ENCODE peak calls at places on chromosomes 11 and 22, in seven cellular contexts. One of them, this sample, is unnamed.

GRCh38 chr22:29799217-29799680 is 32.1 kb downstream of the UQCR10 start:
- DNase-seq in activated gamma-delta T cell treated with anti-CD3 and anti-CD28 coated beads, Interleukin-2, amount 50 U/mL, for 16 hours: no peak
- DNase-seq in astrocyte of the cerebellum: peak; percentile 55
- DNase-seq in astrocyte of the hippocampus: peak; percentile 80
- DNase-seq in SJSA1: peak; percentile 30
- DNase-seq in H54: peak; percentile 76
- DNase-seq in EL: peak; percentile 99
- DNase-seq in this sample: peak; percentile 68

GRCh38 chr11:69799582-69799981 is 19.6 kb downstream of the FGF3 start:
- DNase-seq in EL: peak; percentile 45
- DNase-seq in activated gamma-delta T cell treated with anti-CD3 and anti-CD28 coated beads, Interleukin-2, amount 50 U/mL, for 16 hours: no peak
- DNase-seq in SJSA1: peak; percentile 65
- DNase-seq in astrocyte of the cerebellum: no peak
- DNase-seq in astrocyte of the hippocampus: peak; percentile 34
- DNase-seq in H54: no peak
- DNase-seq in this sample: no peak

GRCh38 chr11:31655483-31655882 is 145.9 kb downstream of the ELP4 start:
- DNase-seq in astrocyte of the hippocampus: peak; percentile 89
- DNase-seq in astrocyte of the cerebellum: peak; percentile 70
- DNase-seq in EL: peak; percentile 88
- DNase-seq in H54: no peak
- DNase-seq in SJSA1: peak; percentile 72
- DNase-seq in activated gamma-delta T cell treated with anti-CD3 and anti-CD28 coated beads, Interleukin-2, amount 50 U/mL, for 16 hours: no peak
- DNase-seq in this sample: peak; percentile 50

GRCh38 chr22:41825376-41825775 is 7.5 kb upstream of the SREBF2 start:
- DNase-seq in EL: no peak
- DNase-seq in H54: no peak
- DNase-seq in activated gamma-delta T cell treated with anti-CD3 and anti-CD28 coated beads, Interleukin-2, amount 50 U/mL, for 16 hours: no peak
- DNase-seq in SJSA1: no peak
- DNase-seq in astrocyte of the cerebellum: no peak
- DNase-seq in astrocyte of the hippocampus: no peak
- DNase-seq in this sample: no peak

GRCh38 chr11:12098601-12099000 is 11.8 kb upstream of the MICAL2 start:
- DNase-seq in SJSA1: no peak
- DNase-seq in astrocyte of the cerebellum: no peak
- DNase-seq in activated gamma-delta T cell treated with anti-CD3 and anti-CD28 coated beads, Interleukin-2, amount 50 U/mL, for 16 hours: no peak
- DNase-seq in astrocyte of the hippocampus: no peak
- DNase-seq in H54: no peak
- DNase-seq in EL: no peak
- DNase-seq in this sample: no peak

GRCh38 chr11:19243601-19244000 is 2.9 kb upstream of the E2F8 start:
- DNase-seq in astrocyte of the hippocampus: no peak
- DNase-seq in astrocyte of the cerebellum: no peak
- DNase-seq in EL: no peak
- DNase-seq in SJSA1: no peak
- DNase-seq in H54: no peak
- DNase-seq in activated gamma-delta T cell treated with anti-CD3 and anti-CD28 coated beads, Interleukin-2, amount 50 U/mL, for 16 hours: no peak
- DNase-seq in this sample: no peak

GRCh38 chr11:124915541-124916369 is 3.3 kb upstream of the HEPN1 start:
- DNase-seq in astrocyte of the hippocampus: no peak
- DNase-seq in astrocyte of the cerebellum: no peak
- DNase-seq in EL: peak; percentile 69
- DNase-seq in activated gamma-delta T cell treated with anti-CD3 and anti-CD28 coated beads, Interleukin-2, amount 50 U/mL, for 16 hours: no peak
- DNase-seq in H54: no peak
- DNase-seq in SJSA1: no peak
- DNase-seq in this sample: no peak

GRCh38 chr11:100865443-100865842 is 178.4 kb downstream of the ARHGAP42 start:
- DNase-seq in H54: no peak
- DNase-seq in astrocyte of the hippocampus: no peak
- DNase-seq in SJSA1: no peak
- DNase-seq in EL: no peak
- DNase-seq in astrocyte of the cerebellum: no peak
- DNase-seq in activated gamma-delta T cell treated with anti-CD3 and anti-CD28 coated beads, Interleukin-2, amount 50 U/mL, for 16 hours: no peak
- DNase-seq in this sample: no peak

GRCh38 chr22:39617342-39617741 is 46.8 kb downstream of the CACNA1I start:
- DNase-seq in astrocyte of the cerebellum: no peak
- DNase-seq in astrocyte of the hippocampus: no peak
- DNase-seq in activated gamma-delta T cell treated with anti-CD3 and anti-CD28 coated beads, Interleukin-2, amount 50 U/mL, for 16 hours: no peak
- DNase-seq in EL: no peak
- DNase-seq in SJSA1: no peak
- DNase-seq in H54: no peak
- DNase-seq in this sample: no peak

GRCh38 chr11:76279038-76279437 is 72.7 kb upstream of the WNT11 start:
- DNase-seq in astrocyte of the hippocampus: no peak
- DNase-seq in H54: no peak
- DNase-seq in activated gamma-delta T cell treated with anti-CD3 and anti-CD28 coated beads, Interleukin-2, amount 50 U/mL, for 16 hours: no peak
- DNase-seq in SJSA1: no peak
- DNase-seq in EL: no peak
- DNase-seq in astrocyte of the cerebellum: no peak
- DNase-seq in this sample: no peak

GRCh38 chr22:28882545-28882877 is 861 bp upstream of the ZNRF3 start:
- DNase-seq in SJSA1: no peak
- DNase-seq in astrocyte of the cerebellum: no peak
- DNase-seq in activated gamma-delta T cell treated with anti-CD3 and anti-CD28 coated beads, Interleukin-2, amount 50 U/mL, for 16 hours: no peak
- DNase-seq in H54: no peak
- DNase-seq in EL: peak; percentile 44
- DNase-seq in astrocyte of the hippocampus: no peak
- DNase-seq in this sample: no peak

GRCh38 chr22:38167988-38168407 is 13.6 kb downstream of the PLA2G6 start:
- DNase-seq in SJSA1: no peak
- DNase-seq in astrocyte of the cerebellum: no peak
- DNase-seq in EL: no peak
- DNase-seq in H54: no peak
- DNase-seq in astrocyte of the hippocampus: peak; percentile 37
- DNase-seq in activated gamma-delta T cell treated with anti-CD3 and anti-CD28 coated beads, Interleukin-2, amount 50 U/mL, for 16 hours: no peak
- DNase-seq in this sample: no peak

GRCh38 chr11:91209751-91210150 is 986.9 kb upstream of the CHORDC1 start:
- DNase-seq in activated gamma-delta T cell treated with anti-CD3 and anti-CD28 coated beads, Interleukin-2, amount 50 U/mL, for 16 hours: no peak
- DNase-seq in SJSA1: no peak
- DNase-seq in astrocyte of the cerebellum: no peak
- DNase-seq in H54: no peak
- DNase-seq in astrocyte of the hippocampus: no peak
- DNase-seq in EL: peak; percentile 3
- DNase-seq in this sample: no peak

GRCh38 chr11:1670928-1671371 is 26.0 kb upstream of the KRTAP5-6 start:
- DNase-seq in activated gamma-delta T cell treated with anti-CD3 and anti-CD28 coated beads, Interleukin-2, amount 50 U/mL, for 16 hours: no peak
- DNase-seq in SJSA1: no peak
- DNase-seq in astrocyte of the hippocampus: no peak
- DNase-seq in EL: no peak
- DNase-seq in astrocyte of the cerebellum: no peak
- DNase-seq in H54: no peak
- DNase-seq in this sample: no peak

GRCh38 chr11:34214961-34215805 is 109.8 kb downstream of the NAT10 start:
- DNase-seq in activated gamma-delta T cell treated with anti-CD3 and anti-CD28 coated beads, Interleukin-2, amount 50 U/mL, for 16 hours: peak; percentile 37
- DNase-seq in H54: peak; percentile 72
- DNase-seq in astrocyte of the hippocampus: peak; percentile 55
- DNase-seq in EL: peak; percentile 81
- DNase-seq in astrocyte of the cerebellum: no peak
- DNase-seq in SJSA1: no peak
- DNase-seq in this sample: peak; percentile 80

GRCh38 chr11:45210846-45211245 is 64.4 kb downstream of the PRDM11 start:
- DNase-seq in SJSA1: no peak
- DNase-seq in H54: no peak
- DNase-seq in activated gamma-delta T cell treated with anti-CD3 and anti-CD28 coated beads, Interleukin-2, amount 50 U/mL, for 16 hours: no peak
- DNase-seq in EL: no peak
- DNase-seq in astrocyte of the cerebellum: no peak
- DNase-seq in astrocyte of the hippocampus: no peak
- DNase-seq in this sample: no peak

GRCh38 chr22:19126874-19127273 is 4.2 kb upstream of the TSSK2 start:
- DNase-seq in EL: no peak
- DNase-seq in H54: no peak
- DNase-seq in activated gamma-delta T cell treated with anti-CD3 and anti-CD28 coated beads, Interleukin-2, amount 50 U/mL, for 16 hours: no peak
- DNase-seq in SJSA1: no peak
- DNase-seq in astrocyte of the hippocampus: no peak
- DNase-seq in astrocyte of the cerebellum: no peak
- DNase-seq in this sample: no peak

GRCh38 chr11:26953770-26954392 is 40.0 kb upstream of the FIBIN start:
- DNase-seq in EL: peak; percentile 29
- DNase-seq in activated gamma-delta T cell treated with anti-CD3 and anti-CD28 coated beads, Interleukin-2, amount 50 U/mL, for 16 hours: no peak
- DNase-seq in astrocyte of the cerebellum: peak; percentile 45
- DNase-seq in H54: no peak
- DNase-seq in astrocyte of the hippocampus: no peak
- DNase-seq in SJSA1: no peak
- DNase-seq in this sample: no peak

GRCh38 chr11:67563354-67564114 is 20.1 kb upstream of the GSTP1 start:
- DNase-seq in SJSA1: peak; percentile 96
- DNase-seq in activated gamma-delta T cell treated with anti-CD3 and anti-CD28 coated beads, Interleukin-2, amount 50 U/mL, for 16 hours: no peak
- DNase-seq in H54: no peak
- DNase-seq in EL: peak; percentile 95
- DNase-seq in astrocyte of the cerebellum: peak; percentile 60
- DNase-seq in astrocyte of the hippocampus: peak; percentile 91
- DNase-seq in this sample: no peak

GRCh38 chr11:2655834-2656622 is 43.8 kb downstream of the KCNQ1OT1 start:
- DNase-seq in astrocyte of the cerebellum: peak; percentile 24
- DNase-seq in EL: peak; percentile 44
- DNase-seq in SJSA1: peak; percentile 32
- DNase-seq in activated gamma-delta T cell treated with anti-CD3 and anti-CD28 coated beads, Interleukin-2, amount 50 U/mL, for 16 hours: no peak
- DNase-seq in H54: peak; percentile 19
- DNase-seq in astrocyte of the hippocampus: peak; percentile 78
- DNase-seq in this sample: peak; percentile 41

GRCh38 chr11:104926771-104927470 is 28.7 kb upstream of the CASP12 start:
- DNase-seq in SJSA1: no peak
- DNase-seq in EL: no peak
- DNase-seq in astrocyte of the hippocampus: peak; percentile 17
- DNase-seq in activated gamma-delta T cell treated with anti-CD3 and anti-CD28 coated beads, Interleukin-2, amount 50 U/mL, for 16 hours: no peak
- DNase-seq in H54: no peak
- DNase-seq in astrocyte of the cerebellum: no peak
- DNase-seq in this sample: no peak

GRCh38 chr11:65355013-65355775 is 643 bp downstream of the TIGD3 start:
- DNase-seq in SJSA1: no peak
- DNase-seq in astrocyte of the cerebellum: no peak
- DNase-seq in EL: peak; percentile 27
- DNase-seq in astrocyte of the hippocampus: peak; percentile 15
- DNase-seq in activated gamma-delta T cell treated with anti-CD3 and anti-CD28 coated beads, Interleukin-2, amount 50 U/mL, for 16 hours: peak; percentile 37
- DNase-seq in H54: peak; percentile 23
- DNase-seq in this sample: no peak

GRCh38 chr11:120337133-120337895 is 1.1 kb downstream of the ARHGEF12 start:
- DNase-seq in astrocyte of the hippocampus: peak; percentile 54
- DNase-seq in activated gamma-delta T cell treated with anti-CD3 and anti-CD28 coated beads, Interleukin-2, amount 50 U/mL, for 16 hours: no peak
- DNase-seq in H54: no peak
- DNase-seq in EL: no peak
- DNase-seq in SJSA1: no peak
- DNase-seq in astrocyte of the cerebellum: no peak
- DNase-seq in this sample: no peak

GRCh38 chr11:38315151-38315550 is 1717.1 kb upstream of the RAG2 start:
- DNase-seq in EL: peak; percentile 11
- DNase-seq in astrocyte of the hippocampus: no peak
- DNase-seq in SJSA1: no peak
- DNase-seq in H54: no peak
- DNase-seq in astrocyte of the cerebellum: no peak
- DNase-seq in activated gamma-delta T cell treated with anti-CD3 and anti-CD28 coated beads, Interleukin-2, amount 50 U/mL, for 16 hours: no peak
- DNase-seq in this sample: no peak

GRCh38 chr22:40425082-40425481 is 54.7 kb downstream of the SGSM3 start:
- DNase-seq in SJSA1: no peak
- DNase-seq in astrocyte of the cerebellum: no peak
- DNase-seq in astrocyte of the hippocampus: no peak
- DNase-seq in EL: no peak
- DNase-seq in H54: no peak
- DNase-seq in activated gamma-delta T cell treated with anti-CD3 and anti-CD28 coated beads, Interleukin-2, amount 50 U/mL, for 16 hours: no peak
- DNase-seq in this sample: no peak

GRCh38 chr11:47233989-47234668 is 14.5 kb downstream of the ACP2 start:
- DNase-seq in SJSA1: peak; percentile 78
- DNase-seq in astrocyte of the hippocampus: peak; percentile 65
- DNase-seq in activated gamma-delta T cell treated with anti-CD3 and anti-CD28 coated beads, Interleukin-2, amount 50 U/mL, for 16 hours: no peak
- DNase-seq in EL: peak; percentile 92
- DNase-seq in astrocyte of the cerebellum: no peak
- DNase-seq in H54: peak; percentile 61
- DNase-seq in this sample: no peak

GRCh38 chr11:5159806-5160205 is 5.2 kb upstream of the OR52A1 start:
- DNase-seq in astrocyte of the hippocampus: no peak
- DNase-seq in astrocyte of the cerebellum: no peak
- DNase-seq in H54: no peak
- DNase-seq in EL: no peak
- DNase-seq in activated gamma-delta T cell treated with anti-CD3 and anti-CD28 coated beads, Interleukin-2, amount 50 U/mL, for 16 hours: no peak
- DNase-seq in SJSA1: no peak
- DNase-seq in this sample: no peak

GRCh38 chr22:17742528-17742902 is 31.8 kb downstream of the BID start:
- DNase-seq in SJSA1: peak; percentile 40
- DNase-seq in H54: peak; percentile 79
- DNase-seq in astrocyte of the hippocampus: peak; percentile 82
- DNase-seq in EL: peak; percentile 60
- DNase-seq in activated gamma-delta T cell treated with anti-CD3 and anti-CD28 coated beads, Interleukin-2, amount 50 U/mL, for 16 hours: peak; percentile 49
- DNase-seq in astrocyte of the cerebellum: peak; percentile 40
- DNase-seq in this sample: no peak

This sample was measured in epithelial cell of prostate.